ENCODE peak calls at places on chromosome 18, in nine cellular contexts. One of them, this sample, is unnamed. For H3K9me3, the result is how much of the 10 kb centered on the place peaks cover.

GRCh38 chr18:5772271-5772670 is 123.1 kb downstream of the TMEM200C start:
- DNase-seq in OCI-LY7: no peak
- DNase-seq in neuronal stem cell: no peak
- DNase-seq in HepG2: no peak
- DNase-seq in PC-3: no peak
- DNase-seq in left lung: no peak
- DNase-seq in heart left ventricle: no peak
- DNase-seq in upper lobe of right lung: no peak
- DNase-seq in tibial artery: no peak
- DNase-seq in this sample: no peak

GRCh38 chr18:55694291-55694690 is 106.3 kb upstream of the TCF4 start:
- DNase-seq in left lung: no peak
- DNase-seq in heart left ventricle: no peak
- DNase-seq in PC-3: peak
- DNase-seq in HepG2: no peak
- DNase-seq in neuronal stem cell: no peak
- DNase-seq in upper lobe of right lung: no peak
- DNase-seq in tibial artery: no peak
- DNase-seq in OCI-LY7: no peak
- DNase-seq in this sample: no peak

GRCh38 chr18:29449424-29449823 is 1272.5 kb upstream of the CDH2 start:
- DNase-seq in upper lobe of right lung: no peak
- DNase-seq in OCI-LY7: no peak
- DNase-seq in left lung: no peak
- DNase-seq in heart left ventricle: no peak
- DNase-seq in tibial artery: no peak
- DNase-seq in PC-3: no peak
- DNase-seq in neuronal stem cell: no peak
- DNase-seq in HepG2: no peak
- DNase-seq in this sample: no peak

GRCh38 chr18:22102948-22103663 is 66.3 kb upstream of the GATA6 start:
- DNase-seq in HepG2: no peak
- DNase-seq in left lung: no peak
- DNase-seq in OCI-LY7: no peak
- DNase-seq in PC-3: no peak
- DNase-seq in neuronal stem cell: no peak
- DNase-seq in upper lobe of right lung: no peak
- DNase-seq in tibial artery: no peak
- DNase-seq in heart left ventricle: no peak
- DNase-seq in this sample: no peak

GRCh38 chr18:21826196-21826595 is 85.6 kb downstream of the MIB1 start:
- DNase-seq in left lung: no peak
- DNase-seq in PC-3: peak
- DNase-seq in OCI-LY7: no peak
- DNase-seq in heart left ventricle: no peak
- DNase-seq in tibial artery: no peak
- DNase-seq in upper lobe of right lung: no peak
- DNase-seq in HepG2: no peak
- DNase-seq in neuronal stem cell: no peak
- DNase-seq in this sample: no peak

GRCh38 chr18:31454066-31454708 is 6.6 kb downstream of the DSG3 start:
- DNase-seq in neuronal stem cell: no peak
- DNase-seq in left lung: no peak
- DNase-seq in HepG2: peak
- DNase-seq in upper lobe of right lung: no peak
- DNase-seq in OCI-LY7: no peak
- DNase-seq in heart left ventricle: no peak
- DNase-seq in tibial artery: no peak
- DNase-seq in PC-3: peak
- DNase-seq in this sample: no peak

GRCh38 chr18:61333271-61333745 is at the start of gene CDH20:
- DNase-seq in neuronal stem cell: peak
- DNase-seq in upper lobe of right lung: no peak
- DNase-seq in tibial artery: no peak
- DNase-seq in heart left ventricle: no peak
- DNase-seq in OCI-LY7: no peak
- DNase-seq in HepG2: no peak
- DNase-seq in left lung: no peak
- DNase-seq in PC-3: no peak
- DNase-seq in this sample: no peak

GRCh38 chr18:50819027-50819726 is 639 bp downstream of the MRO start:
- DNase-seq in PC-3: peak
- DNase-seq in neuronal stem cell: peak
- DNase-seq in OCI-LY7: no peak
- DNase-seq in upper lobe of right lung: peak
- DNase-seq in tibial artery: peak
- DNase-seq in left lung: peak
- DNase-seq in heart left ventricle: peak
- DNase-seq in HepG2: peak
- DNase-seq in this sample: no peak

GRCh38 chr18:72197598-72197997 is 346.5 kb downstream of the CBLN2 start:
- DNase-seq in heart left ventricle: no peak
- DNase-seq in neuronal stem cell: no peak
- DNase-seq in upper lobe of right lung: no peak
- DNase-seq in tibial artery: no peak
- DNase-seq in OCI-LY7: no peak
- DNase-seq in PC-3: no peak
- DNase-seq in HepG2: no peak
- DNase-seq in left lung: no peak
- DNase-seq in this sample: no peak

GRCh38 chr18:65257157-65257556 is 493.7 kb upstream of the CDH7 start:
- DNase-seq in HepG2: no peak
- DNase-seq in upper lobe of right lung: no peak
- DNase-seq in OCI-LY7: no peak
- DNase-seq in tibial artery: no peak
- DNase-seq in heart left ventricle: no peak
- DNase-seq in left lung: no peak
- DNase-seq in neuronal stem cell: no peak
- DNase-seq in PC-3: no peak
- DNase-seq in this sample: no peak

GRCh38 chr18:59249186-59249774 is 24.0 kb downstream of the RAX start:
- DNase-seq in neuronal stem cell: no peak
- DNase-seq in upper lobe of right lung: no peak
- DNase-seq in heart left ventricle: no peak
- DNase-seq in tibial artery: no peak
- DNase-seq in PC-3: peak
- DNase-seq in left lung: no peak
- DNase-seq in HepG2: peak
- DNase-seq in OCI-LY7: peak
- DNase-seq in this sample: no peak

GRCh38 chr18:46464926-46465655 is 191.9 kb downstream of the LOXHD1 start:
- DNase-seq in upper lobe of right lung: no peak
- DNase-seq in neuronal stem cell: no peak
- DNase-seq in heart left ventricle: no peak
- DNase-seq in HepG2: no peak
- DNase-seq in left lung: no peak
- DNase-seq in tibial artery: no peak
- DNase-seq in PC-3: no peak
- DNase-seq in OCI-LY7: no peak
- DNase-seq in this sample: no peak

GRCh38 chr18:62634991-62635630 is 80.2 kb upstream of the PHLPP1 start:
- DNase-seq in HepG2: peak
- DNase-seq in neuronal stem cell: no peak
- DNase-seq in tibial artery: no peak
- DNase-seq in PC-3: peak
- DNase-seq in left lung: no peak
- DNase-seq in OCI-LY7: no peak
- DNase-seq in heart left ventricle: no peak
- DNase-seq in upper lobe of right lung: no peak
- DNase-seq in this sample: no peak

GRCh38 chr18:59540819-59541218 is 156.4 kb downstream of the CCBE1 start:
- DNase-seq in HepG2: no peak
- DNase-seq in OCI-LY7: no peak
- DNase-seq in tibial artery: no peak
- DNase-seq in heart left ventricle: no peak
- DNase-seq in left lung: no peak
- DNase-seq in PC-3: no peak
- DNase-seq in neuronal stem cell: no peak
- DNase-seq in upper lobe of right lung: no peak
- DNase-seq in this sample: no peak

GRCh38 chr18:64851796-64852195 is 702.9 kb upstream of the LINC00305 start:
- DNase-seq in left lung: no peak
- DNase-seq in HepG2: no peak
- DNase-seq in upper lobe of right lung: no peak
- DNase-seq in OCI-LY7: no peak
- DNase-seq in neuronal stem cell: no peak
- DNase-seq in tibial artery: no peak
- DNase-seq in PC-3: peak
- DNase-seq in heart left ventricle: no peak
- DNase-seq in this sample: no peak

GRCh38 chr18:31558567-31558966 is 33.1 kb upstream of the TTR start:
- DNase-seq in upper lobe of right lung: no peak
- DNase-seq in left lung: no peak
- DNase-seq in OCI-LY7: no peak
- DNase-seq in HepG2: peak
- DNase-seq in PC-3: no peak
- DNase-seq in heart left ventricle: no peak
- DNase-seq in tibial artery: no peak
- DNase-seq in neuronal stem cell: no peak
- DNase-seq in this sample: no peak

GRCh38 chr18:23880931-23881330 is 133.6 kb upstream of the TTC39C start:
- DNase-seq in heart left ventricle: no peak
- DNase-seq in OCI-LY7: no peak
- DNase-seq in upper lobe of right lung: no peak
- DNase-seq in tibial artery: no peak
- DNase-seq in left lung: no peak
- DNase-seq in neuronal stem cell: no peak
- DNase-seq in PC-3: no peak
- DNase-seq in HepG2: no peak
- DNase-seq in this sample: no peak

GRCh38 chr18:23883277-23883790 is 131.2 kb upstream of the TTC39C start:
- DNase-seq in PC-3: no peak
- DNase-seq in heart left ventricle: no peak
- DNase-seq in neuronal stem cell: no peak
- DNase-seq in tibial artery: peak
- DNase-seq in HepG2: peak
- DNase-seq in OCI-LY7: no peak
- DNase-seq in left lung: no peak
- DNase-seq in upper lobe of right lung: no peak
- DNase-seq in this sample: peak

GRCh38 chr18:23882616-23883276 is 131.8 kb upstream of the TTC39C start:
- DNase-seq in upper lobe of right lung: no peak
- DNase-seq in neuronal stem cell: no peak
- DNase-seq in PC-3: no peak
- DNase-seq in heart left ventricle: no peak
- DNase-seq in OCI-LY7: no peak
- DNase-seq in tibial artery: no peak
- DNase-seq in HepG2: no peak
- DNase-seq in left lung: no peak
- DNase-seq in this sample: peak

GRCh38 chr18:23879966-23880565 is 134.5 kb upstream of the TTC39C start:
- DNase-seq in OCI-LY7: no peak
- DNase-seq in heart left ventricle: no peak
- DNase-seq in PC-3: no peak
- DNase-seq in neuronal stem cell: no peak
- DNase-seq in tibial artery: no peak
- DNase-seq in left lung: no peak
- DNase-seq in upper lobe of right lung: no peak
- DNase-seq in HepG2: no peak
- DNase-seq in this sample: peak

GRCh38 chr18:23881778-23882177 is 132.8 kb upstream of the TTC39C start:
- DNase-seq in HepG2: no peak
- DNase-seq in neuronal stem cell: no peak
- DNase-seq in OCI-LY7: no peak
- DNase-seq in upper lobe of right lung: no peak
- DNase-seq in heart left ventricle: no peak
- DNase-seq in tibial artery: no peak
- DNase-seq in PC-3: no peak
- DNase-seq in left lung: no peak
- DNase-seq in this sample: peak
- H3K27ac ChIP-seq in HepG2: no peak
- H3K27ac ChIP-seq in neuronal stem cell: no peak
- H3K27ac ChIP-seq in OCI-LY7: no peak
- H3K27ac ChIP-seq in upper lobe of right lung: no peak
- H3K27ac ChIP-seq in heart left ventricle: no peak
- H3K27ac ChIP-seq in tibial artery: no peak
- H3K27ac ChIP-seq in PC-3: no peak
- H3K27ac ChIP-seq in left lung: no peak
- H3K27ac ChIP-seq in this sample: peak

DNA sequence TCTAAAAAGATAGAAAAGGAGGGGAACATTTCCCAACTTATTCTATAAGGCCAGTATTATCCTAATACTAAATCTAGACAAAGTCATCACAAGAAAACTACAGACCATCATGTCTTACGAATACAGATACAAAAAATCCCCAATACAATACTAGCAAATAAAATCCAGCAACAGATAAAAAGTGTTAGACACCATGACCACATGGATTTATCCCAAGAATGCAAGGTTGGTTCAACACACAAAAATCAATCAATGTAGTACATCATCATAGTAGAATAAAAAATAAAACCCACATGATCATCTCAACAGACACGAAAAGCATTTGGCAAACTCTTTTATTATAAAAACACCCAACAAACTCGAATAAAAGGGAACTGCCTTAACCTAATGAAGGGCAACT is 18.5 kb downstream of the SLC66A2 start:
- DNase-seq in tibial artery: no peak
- DNase-seq in neuronal stem cell: no peak
- DNase-seq in PC-3: no peak
- DNase-seq in HepG2: no peak
- DNase-seq in upper lobe of right lung: no peak
- DNase-seq in OCI-LY7: no peak
- DNase-seq in left lung: no peak
- DNase-seq in heart left ventricle: no peak
- DNase-seq in this sample: no peak
- H3K9me3 ChIP-seq in tibial artery: half or more
- H3K9me3 ChIP-seq in neuronal stem cell: under half
- H3K9me3 ChIP-seq in PC-3: under half
- H3K9me3 ChIP-seq in HepG2: under half
- H3K9me3 ChIP-seq in upper lobe of right lung: under half
- H3K9me3 ChIP-seq in OCI-LY7: under half
- H3K9me3 ChIP-seq in left lung: under half
- H3K9me3 ChIP-seq in heart left ventricle: half or more
- H3K9me3 ChIP-seq in this sample: under half

DNA sequence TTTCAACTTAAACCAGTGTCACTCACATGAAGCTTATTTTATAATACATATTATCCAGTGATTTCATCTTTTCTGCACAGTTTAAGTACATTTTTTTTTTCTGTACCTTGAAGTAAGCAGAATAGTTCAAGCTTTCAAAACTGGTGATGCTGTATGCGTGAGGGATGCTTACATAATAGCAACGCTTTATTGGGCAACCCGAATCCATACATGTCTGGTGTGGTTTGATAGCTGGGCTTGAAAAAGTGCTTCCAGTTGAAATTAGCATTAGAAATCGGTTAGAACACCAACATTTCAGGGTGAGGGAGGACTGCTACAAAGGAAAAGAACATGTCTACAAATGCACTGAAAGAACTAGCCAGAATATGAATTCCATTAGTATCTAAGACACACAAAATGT is 117.4 kb downstream of the MBP start:
- DNase-seq in OCI-LY7: no peak
- DNase-seq in left lung: no peak
- DNase-seq in HepG2: no peak
- DNase-seq in neuronal stem cell: no peak
- DNase-seq in PC-3: no peak
- DNase-seq in upper lobe of right lung: no peak
- DNase-seq in tibial artery: no peak
- DNase-seq in heart left ventricle: no peak
- DNase-seq in this sample: no peak
- H3K27ac ChIP-seq in OCI-LY7: no peak
- H3K27ac ChIP-seq in left lung: peak
- H3K27ac ChIP-seq in HepG2: no peak
- H3K27ac ChIP-seq in neuronal stem cell: no peak
- H3K27ac ChIP-seq in PC-3: no peak
- H3K27ac ChIP-seq in upper lobe of right lung: no peak
- H3K27ac ChIP-seq in tibial artery: no peak
- H3K27ac ChIP-seq in heart left ventricle: peak
- H3K27ac ChIP-seq in this sample: peak

GRCh38 chr18:10225300-10225699 is 229.1 kb upstream of the APCDD1 start:
- DNase-seq in neuronal stem cell: no peak
- DNase-seq in heart left ventricle: no peak
- DNase-seq in HepG2: no peak
- DNase-seq in OCI-LY7: no peak
- DNase-seq in left lung: no peak
- DNase-seq in tibial artery: no peak
- DNase-seq in PC-3: no peak
- DNase-seq in upper lobe of right lung: no peak
- DNase-seq in this sample: peak
- H3K9me3 ChIP-seq in neuronal stem cell: under half
- H3K9me3 ChIP-seq in heart left ventricle: under half
- H3K9me3 ChIP-seq in HepG2: under half
- H3K9me3 ChIP-seq in OCI-LY7: under half
- H3K9me3 ChIP-seq in left lung: under half
- H3K9me3 ChIP-seq in tibial artery: under half
- H3K9me3 ChIP-seq in PC-3: under half
- H3K9me3 ChIP-seq in upper lobe of right lung: under half
- H3K9me3 ChIP-seq in this sample: under half